ENCODE peak calls at places on chromosomes 6 and 20, in six cellular contexts. U is NB4, J is GM10248, H is pancreas, V is adrenal gland, P is fibroblast of pulmonary artery. W is an unnamed sample.

GRCh38 chr6:155426408-155426945 is 29.2 kb downstream of the NOX3 start:
- DNase-seq in U (no peak), P (no peak), V (no peak), J (no peak), H (no peak), W (no peak)

GRCh38 chr6:147087641-147088040 is 116.6 kb upstream of the STXBP5 start:
- DNase-seq in U (no peak), V (no peak), J (no peak), H (no peak), P (peak; percentile 13), W (no peak)

GRCh38 chr20:48897298-48898044 is 24.0 kb upstream of the ARFGEF2 start:
- DNase-seq in V (no peak), J (no peak), P (peak; percentile 82), H (no peak), U (peak; percentile 26), W (no peak)

GRCh38 chr6:100461273-100461919 is 3.3 kb downstream of the SIM1 start:
- DNase-seq in P (no peak), J (no peak), H (peak; percentile 66), U (peak; percentile 53), V (no peak), W (no peak)

GRCh38 chr6:74170118-74170517 is 474.1 kb downstream of the CD109 start:
- DNase-seq in U (no peak), V (no peak), H (no peak), J (no peak), P (peak; percentile 34), W (no peak)

GRCh38 chr20:4415281-4415680 is 306.4 kb upstream of the PRND start:
- DNase-seq in H (no peak), V (no peak), J (no peak), U (no peak), P (no peak), W (no peak)

GRCh38 chr20:15682690-15683089 is 890.6 kb downstream of the KIF16B start:
- DNase-seq in U (no peak), P (peak; percentile 3), V (no peak), J (no peak), H (no peak), W (no peak)

GRCh38 chr6:156065838-156066237 is 610.2 kb upstream of the NOX3 start:
- DNase-seq in H (no peak), J (no peak), U (no peak), V (no peak), P (no peak), W (no peak)

GRCh38 chr20:45297786-45298497 is 8.7 kb upstream of the RBPJL start:
- DNase-seq in H (no peak), U (no peak), J (no peak), P (no peak), V (no peak), W (no peak)

GRCh38 chr6:90121982-90122381 is 174.7 kb downstream of the BACH2 start:
- DNase-seq in H (no peak), V (no peak), U (no peak), J (no peak), P (no peak), W (no peak)

GRCh38 chr6:47061631-47062300 is 19.6 kb upstream of the ADGRF1 start:
- DNase-seq in P (peak; percentile 52), H (no peak), J (no peak), U (no peak), V (peak; percentile 62), W (no peak)

GRCh38 chr6:131631625-131632284 is 3.7 kb upstream of the MED23 start:
- DNase-seq in H (no peak), U (no peak), P (no peak), J (no peak), V (no peak), W (no peak)

GRCh38 chr6:73388433-73388799 is 6.2 kb upstream of the DDX43 start:
- DNase-seq in U (no peak), V (peak; percentile 1), J (no peak), P (no peak), H (no peak), W (no peak)

GRCh38 chr6:114403858-114404257 is 61.0 kb upstream of the HS3ST5 start:
- DNase-seq in P (no peak), H (no peak), U (no peak), J (no peak), V (no peak), W (no peak)

GRCh38 chr6:107488174-107488874 is 1.6 kb upstream of the SOBP start:
- DNase-seq in J (peak; percentile 15), V (no peak), P (no peak), H (no peak), U (no peak), W (no peak)

GRCh38 chr20:45266977-45267376 is 12.6 kb upstream of the SLPI start:
- DNase-seq in V (no peak), P (no peak), U (no peak), J (no peak), H (no peak), W (no peak)

GRCh38 chr6:106072501-106073140 is 13.5 kb upstream of the PRDM1 start:
- DNase-seq in H (no peak), J (no peak), V (no peak), P (no peak), U (no peak), W (no peak)

GRCh38 chr6:14459315-14459714 is 341.7 kb downstream of the CD83 start:
- DNase-seq in P (no peak), J (no peak), U (no peak), H (no peak), V (no peak), W (no peak)

GRCh38 chr6:79426625-79427278 is 110.5 kb downstream of the LCA5 start:
- DNase-seq in P (no peak), H (no peak), J (no peak), U (no peak), V (no peak), W (no peak)

GRCh38 chr6:30769088-30769852 is 24.9 kb upstream of the IER3 start:
- DNase-seq in P (peak; percentile 94), U (peak; percentile 89), V (peak; percentile 91), J (peak; percentile 35), H (no peak), W (no peak)

GRCh38 chr6:140073456-140073855 is 699.0 kb upstream of the CITED2 start:
- DNase-seq in V (no peak), H (no peak), J (no peak), P (peak; percentile 96), U (peak; percentile 18), W (no peak)

GRCh38 chr6:146433881-146434741 is 109.5 kb upstream of the RAB32 start:
- DNase-seq in P (peak; percentile 28), J (no peak), U (no peak), H (peak; percentile 63), V (no peak), W (no peak)

DNA sequence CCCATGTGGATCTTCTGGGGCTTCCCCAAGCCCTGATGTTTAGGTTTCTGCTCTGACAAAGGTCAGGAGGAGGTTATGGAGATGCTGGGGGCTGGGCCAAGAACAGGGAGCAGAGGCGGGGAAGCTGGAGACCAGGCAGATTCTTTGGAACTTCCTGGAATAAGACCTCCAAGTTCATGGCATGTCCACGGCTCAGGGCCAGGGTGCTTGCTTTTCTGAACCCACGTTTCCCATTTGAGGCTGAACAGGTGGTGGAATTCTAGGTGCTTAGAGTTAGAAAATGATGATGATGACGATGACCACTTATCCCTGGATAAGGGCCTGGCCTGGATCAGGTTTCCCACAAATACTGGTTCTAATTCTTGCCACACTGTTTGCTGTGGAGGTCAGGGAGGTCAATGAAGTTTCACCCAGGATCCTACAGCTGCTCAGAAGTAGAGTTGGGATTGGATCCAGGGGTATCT is 30.0 kb upstream of the TGM2 start:
- DNase-seq in J (no peak), V (peak; percentile 50), H (no peak), P (no peak), U (no peak), W (no peak)
- TF ChIP-seq CTCF in J (no peak), V (no peak), H (no peak), P (no peak), U (no peak), W (no peak)

DNA sequence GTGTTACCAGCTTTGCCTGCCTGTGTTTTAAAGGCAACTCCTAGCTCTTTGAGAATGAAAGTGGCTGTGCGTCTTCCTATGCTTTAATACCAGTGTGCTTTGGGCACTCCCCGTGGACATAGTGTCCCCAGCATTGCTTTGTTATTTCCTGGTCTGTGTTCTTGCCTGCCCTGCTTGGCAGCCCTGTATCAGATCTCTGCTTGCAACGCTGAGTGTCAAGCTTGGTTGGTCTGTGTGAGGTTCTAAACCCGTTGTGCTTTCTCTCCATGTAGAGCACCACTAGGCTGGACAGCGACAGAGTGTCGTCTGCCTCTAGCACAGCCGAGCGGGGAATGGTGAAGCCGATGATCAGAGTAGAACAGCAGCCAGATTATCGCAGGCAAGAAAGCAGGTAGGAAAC is 80.2 kb downstream of the AFDN start:
- DNase-seq in P (peak; percentile 39), V (peak; percentile 93), J (no peak), H (no peak), U (no peak), W (no peak)
- TF ChIP-seq CTCF in P (no peak), V (no peak), J (no peak), H (no peak), U (no peak), W (no peak)

GRCh38 chr6:2853766-2854393 is 12.2 kb upstream of the SERPINB1 start:
- DNase-seq in V (peak; percentile 92), U (peak; percentile 83), J (peak; percentile 53), P (peak; percentile 86), H (no peak), W (no peak)
- TF ChIP-seq CTCF in V (peak; percentile 25), U (no peak), J (peak; percentile 20), P (peak; percentile 48), H (peak; percentile 29), W (peak; percentile 43)

GRCh38 chr20:32153156-32153665 is 43.7 kb downstream of the TM9SF4 start:
- DNase-seq in U (no peak), V (no peak), J (no peak), H (peak; percentile 39), P (no peak), W (no peak)

GRCh38 chr20:32157611-32158010 is 48.1 kb downstream of the TM9SF4 start:
- DNase-seq in H (peak; percentile 43), J (no peak), U (no peak), V (peak; percentile 41), P (no peak), W (no peak)

GRCh38 chr20:32153771-32154170 is 44.3 kb downstream of the TM9SF4 start:
- DNase-seq in P (no peak), U (no peak), V (no peak), J (no peak), H (peak; percentile 21), W (no peak)

GRCh38 chr20:32152421-32153155 is 43.1 kb downstream of the TM9SF4 start:
- DNase-seq in H (peak; percentile 36), J (no peak), P (peak; percentile 51), V (no peak), U (no peak), W (no peak)

DNA sequence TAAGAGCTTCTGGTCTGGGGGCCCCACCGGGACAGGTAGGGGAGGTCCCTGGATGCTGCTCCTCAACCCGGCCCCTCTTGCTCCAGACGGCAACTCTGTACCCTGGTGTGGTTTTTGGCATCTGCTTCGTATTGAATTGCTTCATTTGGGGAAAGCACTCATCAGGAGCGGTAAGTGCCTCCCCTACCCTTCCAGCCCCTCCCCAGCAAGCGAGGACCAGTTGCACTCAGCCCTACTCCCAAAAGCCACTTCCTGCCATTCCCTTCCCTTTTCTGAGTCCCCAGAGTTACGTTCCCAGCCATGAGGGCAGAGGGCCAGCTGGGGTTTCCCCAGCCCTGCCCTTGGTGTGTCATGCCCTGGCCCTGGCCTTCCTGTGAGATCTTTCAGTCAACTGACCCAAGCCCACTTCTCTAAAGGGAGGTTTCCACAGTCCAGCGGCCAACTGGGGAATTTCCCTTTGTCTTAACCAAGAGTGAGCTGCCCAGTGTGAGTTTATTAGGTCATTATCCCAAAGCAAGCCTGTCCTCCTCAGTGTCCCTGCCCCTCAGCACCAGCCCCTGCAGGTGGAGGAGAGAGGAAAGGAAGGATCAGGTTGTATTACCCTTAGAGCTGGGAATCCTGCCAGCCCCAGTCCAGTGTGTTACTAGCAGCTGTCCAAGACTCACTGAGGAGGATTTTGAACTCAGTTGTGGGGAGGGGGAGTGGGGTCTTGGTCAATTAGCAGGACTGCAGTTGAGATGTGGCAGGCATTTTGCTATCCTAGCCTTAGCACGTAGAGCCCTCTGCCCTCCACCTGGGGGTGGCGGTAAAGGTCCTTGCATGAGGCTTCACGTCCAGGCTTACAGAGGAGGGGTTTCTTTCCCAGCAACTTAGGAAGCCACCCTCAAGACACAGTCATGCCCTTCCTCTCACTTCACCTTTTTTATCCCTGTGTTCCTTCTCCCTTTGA is 45.8 kb downstream of the TM9SF4 start:
- DNase-seq in V (peak; percentile 93), J (peak; percentile 58), U (peak; percentile 95), P (peak; percentile 97), H (peak; percentile 73), W (no peak)
- TF ChIP-seq CTCF in V (no peak), J (peak; percentile 35), U (peak; percentile 59), P (peak; percentile 39), H (no peak), W (peak; percentile 11)

W was measured in MM.1S.